ENCODE peak calls at places on chromosomes 2 and 18, in nine cellular contexts. B is NCI-H187, C is left cardiac atrium, E is M059J, O is mesendoderm, A is IMR-90, V is A549, X is adipocyte, F is lower lobe of right lung. Q is an unnamed sample.

GRCh38 chr2:78861546-78861945 is 164.0 kb upstream of the REG3G start:
- DNase-seq in B (no peak), C (no peak), E (peak), O (peak), A (no peak), V (peak), X (no peak), F (no peak), Q (no peak)

GRCh38 chr2:205712508-205712907 is 30.2 kb downstream of the NRP2 start:
- DNase-seq in B (no peak), C (no peak), E (peak), O (no peak), A (peak), V (no peak), X (peak), F (no peak), Q (peak)

GRCh38 chr2:53021285-53021684 is 746.3 kb upstream of the CHAC2 start:
- DNase-seq in B (no peak), C (no peak), E (peak), O (no peak), A (peak), V (no peak), X (peak), F (no peak), Q (no peak)

GRCh38 chr2:3038636-3039035 is 339.0 kb downstream of the EIPR1 start:
- DNase-seq in B (no peak), C (no peak), E (no peak), O (no peak), A (no peak), V (no peak), X (no peak), F (no peak), Q (no peak)

GRCh38 chr2:9252002-9252357 is 45.4 kb downstream of the ASAP2 start:
- DNase-seq in B (no peak), C (no peak), E (no peak), O (no peak), A (no peak), V (peak), X (no peak), F (no peak), Q (peak)

GRCh38 chr2:28296904-28297303 is 95.8 kb upstream of the FOSL2 start:
- DNase-seq in B (no peak), C (no peak), E (peak), O (no peak), A (peak), V (peak), X (peak), F (no peak), Q (peak)

GRCh38 chr2:209472871-209473270 is 49.0 kb downstream of the MAP2 start:
- DNase-seq in B (no peak), C (no peak), E (no peak), O (no peak), A (peak), V (peak), X (peak), F (no peak), Q (peak)

GRCh38 chr2:129724021-129724757 is 255.3 kb upstream of the RAB6C start:
- DNase-seq in B (no peak), C (no peak), E (no peak), O (no peak), A (no peak), V (no peak), X (no peak), F (no peak), Q (no peak)

GRCh38 chr2:71602581-71602980 is 149.2 kb downstream of the DYSF start:
- DNase-seq in B (no peak), C (peak), E (no peak), O (no peak), A (no peak), V (no peak), X (no peak), F (peak), Q (no peak)

GRCh38 chr2:112789186-112789585 is 4.9 kb upstream of the IL1A start:
- DNase-seq in B (no peak), C (no peak), E (no peak), O (no peak), A (no peak), V (no peak), X (no peak), F (no peak), Q (no peak)

GRCh38 chr2:23566236-23567142 is 181.5 kb downstream of the KLHL29 start:
- DNase-seq in B (no peak), C (no peak), E (peak), O (peak), A (peak), V (peak), X (peak), F (no peak), Q (peak)

GRCh38 chr2:33848486-33848885 is 249.4 kb upstream of the FAM98A start:
- DNase-seq in B (no peak), C (no peak), E (peak), O (no peak), A (peak), V (no peak), X (peak), F (no peak), Q (peak)

GRCh38 chr2:64807417-64807816 is 153.7 kb upstream of the SERTAD2 start:
- DNase-seq in B (no peak), C (no peak), E (peak), O (peak), A (peak), V (peak), X (peak), F (peak), Q (peak)

GRCh38 chr2:235658371-235659174 is 164.7 kb downstream of the AGAP1 start:
- DNase-seq in B (peak), C (no peak), E (no peak), O (peak), A (no peak), V (no peak), X (no peak), F (peak), Q (no peak)

GRCh38 chr2:223967981-223968380 is 10.7 kb downstream of the MRPL44 start:
- DNase-seq in B (no peak), C (no peak), E (peak), O (no peak), A (peak), V (no peak), X (no peak), F (no peak), Q (no peak)

GRCh38 chr18:36829362-36830140 is 624 bp downstream of the KIAA1328 start:
- DNase-seq in B (no peak), C (no peak), E (peak), O (no peak), A (peak), V (no peak), X (no peak), F (no peak), Q (peak)

GRCh38 chr18:57624988-57625387 is 3.4 kb upstream of the NARS1 start:
- DNase-seq in B (no peak), C (no peak), E (peak), O (peak), A (peak), V (peak), X (no peak), F (no peak), Q (peak)

GRCh38 chr18:12308386-12309100 is 502 bp downstream of the TUBB6 start:
- DNase-seq in B (no peak), C (peak), E (peak), O (peak), A (peak), V (peak), X (peak), F (peak), Q (peak)

GRCh38 chr18:63339920-63340484 is 20.4 kb upstream of the BCL2 start:
- DNase-seq in B (no peak), C (no peak), E (peak), O (peak), A (peak), V (peak), X (peak), F (no peak), Q (peak)

GRCh38 chr2:189305291-189305943 is 125.9 kb upstream of the COL5A2 start:
- DNase-seq in B (no peak), C (no peak), E (peak), O (no peak), A (peak), V (peak), X (no peak), F (no peak), Q (peak)

GRCh38 chr2:30428827-30429461 is 18.1 kb upstream of the LCLAT1 start:
- DNase-seq in B (no peak), C (no peak), E (no peak), O (no peak), A (no peak), V (no peak), X (no peak), F (no peak), Q (no peak)

GRCh38 chr2:171274757-171275156 is 114.1 kb upstream of the TLK1 start:
- DNase-seq in B (no peak), C (no peak), E (no peak), O (no peak), A (no peak), V (no peak), X (no peak), F (no peak), Q (no peak)

GRCh38 chr18:46748466-46748865 is 8.4 kb downstream of the ST8SIA5 start:
- DNase-seq in B (no peak), C (no peak), E (peak), O (no peak), A (no peak), V (no peak), X (no peak), F (no peak), Q (peak)

GRCh38 chr2:166373951-166374350 is 1.8 kb downstream of the SCN9A start:
- DNase-seq in B (peak), C (no peak), E (peak), O (peak), A (peak), V (peak), X (peak), F (no peak), Q (peak)

GRCh38 chr2:86413296-86414085 is 27.7 kb upstream of the KDM3A start:
- DNase-seq in B (no peak), C (no peak), E (no peak), O (peak), A (no peak), V (no peak), X (no peak), F (no peak), Q (no peak)

GRCh38 chr2:100954044-100954420 is 48.1 kb upstream of the RPL31 start:
- DNase-seq in B (no peak), C (no peak), E (no peak), O (no peak), A (no peak), V (no peak), X (no peak), F (no peak), Q (no peak)

GRCh38 chr2:48415765-48416515 is 114.0 kb upstream of the STON1 start:
- DNase-seq in B (no peak), C (no peak), E (peak), O (peak), A (no peak), V (peak), X (no peak), F (no peak), Q (peak)

GRCh38 chr2:75010571-75010970 is 52.1 kb downstream of the POLE4 start:
- DNase-seq in B (no peak), C (no peak), E (no peak), O (no peak), A (no peak), V (no peak), X (no peak), F (no peak), Q (no peak)

GRCh38 chr2:181781082-181781786 is 100.9 kb upstream of the NEUROD1 start:
- DNase-seq in B (no peak), C (no peak), E (peak), O (no peak), A (no peak), V (peak), X (no peak), F (peak), Q (peak)

GRCh38 chr2:189982777-189983394 is 79.6 kb downstream of the MSTN start:
- DNase-seq in B (no peak), C (no peak), E (no peak), O (peak), A (no peak), V (peak), X (no peak), F (no peak), Q (peak)

GRCh38 chr2:28750316-28751101 is 1.1 kb upstream of the PPP1CB start:
- DNase-seq in B (no peak), C (no peak), E (peak), O (no peak), A (peak), V (peak), X (peak), F (no peak), Q (peak)

GRCh38 chr2:181063696-181064095 is 83.3 kb downstream of the UBE2E3 start:
- DNase-seq in B (no peak), C (no peak), E (peak), O (no peak), A (peak), V (no peak), X (no peak), F (no peak), Q (peak)

GRCh38 chr2:32768387-32769174 is 140.7 kb downstream of the TTC27 start:
- DNase-seq in B (no peak), C (no peak), E (no peak), O (no peak), A (no peak), V (no peak), X (no peak), F (no peak), Q (no peak)

GRCh38 chr18:3262234-3263171 is 570 bp downstream of the MYL12B start:
- DNase-seq in B (no peak), C (no peak), E (peak), O (peak), A (no peak), V (peak), X (peak), F (no peak), Q (no peak)

GRCh38 chr18:59837586-59837985 is 62.2 kb upstream of the PMAIP1 start:
- DNase-seq in B (no peak), C (no peak), E (peak), O (peak), A (peak), V (peak), X (peak), F (no peak), Q (peak)

GRCh38 chr2:42881732-42882131 is 89.3 kb upstream of the HAAO start:
- DNase-seq in B (no peak), C (no peak), E (peak), O (no peak), A (peak), V (no peak), X (no peak), F (no peak), Q (peak)

GRCh38 chr2:117980783-117981676 is 32.8 kb downstream of the CCDC93 start:
- DNase-seq in B (no peak), C (no peak), E (peak), O (no peak), A (peak), V (peak), X (peak), F (no peak), Q (peak)

GRCh38 chr2:15299904-15300528 is 261.1 kb downstream of the NBAS start:
- DNase-seq in B (no peak), C (no peak), E (no peak), O (no peak), A (peak), V (no peak), X (no peak), F (no peak), Q (no peak)

GRCh38 chr2:105576440-105577241 is 168.1 kb upstream of the NCK2 start:
- DNase-seq in B (no peak), C (no peak), E (peak), O (peak), A (peak), V (peak), X (peak), F (no peak), Q (peak)